ENCODE peak calls at places on chromosomes 4 and X, in four cellular contexts. M is brain microvascular endothelial cell, P is suprapubic skin, H is uterus. S is an unnamed sample.
A peak's percentile ranks its signal among the peaks of the same experiment; 100 is the strongest.

GRCh38 chr4:69531251-69531650 is 35.5 kb upstream of the UGT2B4 start:
- DNase-seq in M (no peak), P (no peak), H (no peak), S (no peak)

GRCh38 chr4:4860803-4861591 is 1.5 kb downstream of the MSX1 start:
- DNase-seq in M (peak; percentile 7), P (no peak), H (peak; percentile 37), S (no peak)

GRCh38 chr4:13541720-13542576 is 2.4 kb downstream of the NKX3-2 start:
- DNase-seq in M (no peak), P (no peak), H (no peak), S (peak; percentile 68)

GRCh38 chrX:75076429-75076828 is 79.7 kb downstream of the ABCB7 start:
- DNase-seq in M (no peak), P (no peak), H (no peak), S (no peak)

GRCh38 chrX:30992381-30992904 is 79.4 kb downstream of the FTHL17 start:
- DNase-seq in M (peak; percentile 4), P (no peak), H (no peak), S (no peak)

GRCh38 chrX:23062359-23062758 is 62.6 kb downstream of the DDX53 start:
- DNase-seq in M (no peak), P (no peak), H (no peak), S (no peak)

GRCh38 chr4:154618708-154619315 is 6.4 kb upstream of the FGG start:
- DNase-seq in M (peak; percentile 69), P (no peak), H (no peak), S (peak; percentile 76)

GRCh38 chr4:78057600-78058560 is 757 bp downstream of the FRAS1 start:
- DNase-seq in M (peak; percentile 14), P (peak; percentile 81), H (peak; percentile 24), S (peak; percentile 15)

GRCh38 chr4:153222790-153223417 is 18.7 kb downstream of the TRIM2 start:
- DNase-seq in M (no peak), P (peak; percentile 80), H (peak; percentile 41), S (no peak)

GRCh38 chrX:118345045-118345400 is 883 bp upstream of the WDR44 start:
- DNase-seq in M (no peak), P (no peak), H (no peak), S (no peak)

GRCh38 chr4:48141048-48141447 is 7.0 kb upstream of the TXK start:
- DNase-seq in M (no peak), P (no peak), H (no peak), S (no peak)

GRCh38 chr4:125572601-125573000 is 257.8 kb downstream of the FAT4 start:
- DNase-seq in M (peak; percentile 74), P (no peak), H (no peak), S (no peak)

GRCh38 chr4:6471303-6472007 is 959 bp downstream of the PPP2R2C start:
- DNase-seq in M (no peak), P (peak; percentile 78), H (no peak), S (peak; percentile 35)

GRCh38 chrX:110384490-110384889 is 25.8 kb downstream of the RTL9 start:
- DNase-seq in M (peak; percentile 48), P (no peak), H (no peak), S (no peak)

GRCh38 chr4:6546681-6547447 is 28.1 kb upstream of the MAN2B2 start:
- DNase-seq in M (peak; percentile 17), P (no peak), H (peak; percentile 34), S (peak; percentile 69)

GRCh38 chr4:84683065-84683464 is 100.1 kb downstream of the CDS1 start:
- DNase-seq in M (no peak), P (no peak), H (no peak), S (no peak)

GRCh38 chrX:323721-324628 is 5.4 kb upstream of the GTPBP6 start:
- DNase-seq in M (peak; percentile 48), P (peak; percentile 67), H (peak; percentile 57), S (peak; percentile 91)

GRCh38 chrX:103275947-103276567 is 493 bp downstream of the TCEAL5 start:
- DNase-seq in M (no peak), P (no peak), H (no peak), S (no peak)

GRCh38 chrX:47047989-47048388 is 30.3 kb upstream of the RGN start:
- DNase-seq in M (no peak), P (no peak), H (no peak), S (no peak)

GRCh38 chrX:134761788-134762187 is 103.5 kb upstream of the PLAC1 start:
- DNase-seq in M (no peak), P (no peak), H (no peak), S (no peak)
- TF ChIP-seq CTCF in M (peak; percentile 61), P (no peak), H (no peak), S (peak; percentile 46)

DNA sequence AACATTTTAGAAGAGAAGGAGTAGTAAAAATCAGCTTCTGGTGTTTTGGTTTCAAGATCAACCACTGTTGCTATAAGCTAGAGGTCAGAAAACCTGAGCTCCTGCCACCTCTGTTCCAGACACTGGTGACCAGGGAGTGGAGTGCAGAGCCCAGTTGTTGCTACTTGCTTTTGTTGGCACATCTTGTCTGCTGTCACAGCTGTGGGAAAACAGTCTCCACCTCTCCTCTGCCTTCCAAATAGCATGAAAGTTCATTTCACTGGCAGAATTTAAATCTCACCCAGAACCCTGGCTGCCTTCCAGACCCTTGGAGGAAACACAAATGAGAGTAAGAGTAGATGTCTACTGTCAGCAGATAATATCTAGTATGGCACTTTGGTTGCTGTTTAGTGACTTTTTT is 297.5 kb upstream of the KLF3 start:
- DNase-seq in M (peak; percentile 4), P (no peak), H (no peak), S (no peak)
- H3K27ac ChIP-seq in M (no peak overlapping the region), P (no peak overlapping the region), H (no peak overlapping the region), S (no peak overlapping the region)

GRCh38 chr4:114284629-114285028 is 305.2 kb upstream of the ARSJ start:
- DNase-seq in M (no peak), P (no peak), H (no peak), S (no peak)

GRCh38 chr4:114279066-114279465 is 299.6 kb upstream of the ARSJ start:
- DNase-seq in M (no peak), P (no peak), H (no peak), S (no peak)

GRCh38 chr4:114281561-114281960 is 302.1 kb upstream of the ARSJ start:
- DNase-seq in M (peak; percentile 73), P (no peak), H (no peak), S (no peak)

GRCh38 chr4:114286275-114286674 is 306.8 kb upstream of the ARSJ start:
- DNase-seq in M (peak; percentile 76), P (no peak), H (no peak), S (no peak)

GRCh38 chr4:114282937-114283336 is 303.5 kb upstream of the ARSJ start:
- DNase-seq in M (no peak), P (no peak), H (no peak), S (no peak)
- H3K4me3 ChIP-seq in M (no peak overlapping the region), P (no peak overlapping the region), H (no peak overlapping the region), S (no peak overlapping the region)

GRCh38 chr4:178577933-178578332 is 1135.7 kb upstream of the AGA start:
- DNase-seq in M (no peak), P (no peak), H (no peak), S (peak; percentile 18)
- TF ChIP-seq CTCF in M (peak; percentile 26), P (no peak), H (no peak), S (peak; percentile 37)

GRCh38 chrX:39679497-39680157 is 418.1 kb downstream of the BCOR start:
- DNase-seq in M (no peak), P (no peak), H (no peak), S (no peak)
- H3K27ac ChIP-seq in M (no peak overlapping the region), P (no peak overlapping the region), H (no peak overlapping the region), S (no peak overlapping the region)

DNA sequence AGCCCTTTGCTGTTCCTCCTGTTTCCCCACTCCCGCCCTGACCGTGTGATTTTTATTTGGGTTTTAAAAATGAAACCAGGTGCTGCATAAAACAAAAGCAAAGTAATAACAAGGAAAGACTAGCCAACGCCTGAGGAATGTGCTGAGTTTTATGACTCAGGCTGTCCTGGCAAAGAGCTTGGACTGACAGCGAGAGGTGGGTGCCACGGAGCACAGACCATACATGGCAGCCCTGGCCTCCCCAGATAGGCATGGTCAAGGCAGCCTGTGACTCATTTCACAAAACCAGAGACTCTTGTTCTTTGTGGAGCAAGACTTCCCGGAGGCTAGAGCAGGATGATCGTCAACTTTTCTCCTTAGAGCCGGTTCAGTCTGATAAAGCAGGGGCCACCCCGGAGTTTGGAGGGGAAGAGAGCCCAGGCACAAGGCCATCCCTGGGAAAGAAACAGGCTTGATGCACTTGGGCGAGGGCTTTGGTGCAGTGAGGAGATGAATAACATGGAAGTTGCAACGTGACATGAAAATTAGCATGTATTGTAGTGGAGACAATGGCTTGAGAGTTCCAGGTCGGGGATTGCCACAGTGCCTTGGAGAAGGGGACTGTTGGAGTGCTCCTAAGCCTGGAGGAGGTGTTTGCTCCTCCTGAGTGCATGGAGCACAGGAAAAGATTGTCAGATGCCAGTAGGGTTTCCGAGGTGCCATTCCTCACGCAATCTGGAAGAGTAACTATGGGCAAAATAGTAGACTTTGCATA is 54.8 kb downstream of the C4orf51 start:
- DNase-seq in M (peak; percentile 96), P (no peak), H (peak; percentile 91), S (no peak)
- H3K4me3 ChIP-seq in M (peak overlapping the region; percentile 29), P (peak overlapping the region; percentile 61), H (peak overlapping the region; percentile 1), S (no peak overlapping the region)

DNA sequence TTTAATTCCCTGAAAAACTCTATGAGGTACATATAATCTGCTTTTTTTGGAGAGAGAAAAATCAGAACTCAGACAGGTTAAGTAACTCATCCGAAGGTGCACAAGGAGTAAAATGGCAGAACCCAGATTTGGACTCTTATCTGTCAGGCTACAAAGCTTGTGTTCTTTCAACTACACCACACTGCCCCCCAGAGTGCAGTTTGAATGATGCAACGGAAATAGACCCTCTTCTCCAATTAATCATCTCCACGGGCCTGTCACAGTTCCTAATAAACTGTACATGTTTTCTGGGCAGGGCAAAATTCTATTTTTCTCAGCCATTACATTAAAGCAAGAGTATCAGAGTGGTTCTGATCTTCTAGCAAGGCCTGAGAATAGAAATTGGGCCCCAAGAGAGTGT is 35.3 kb upstream of the DCX start:
- DNase-seq in M (no peak), P (no peak), H (no peak), S (peak; percentile 64)
- TF ChIP-seq CTCF in M (peak; percentile 25), P (no peak), H (no peak), S (peak; percentile 60)

GRCh38 chrX:129346574-129346973 is 176.7 kb downstream of the SMARCA1 start:
- DNase-seq in M (no peak), P (no peak), H (no peak), S (no peak)
- H3K27ac ChIP-seq in M (no peak overlapping the region), P (no peak overlapping the region), H (no peak overlapping the region), S (no peak overlapping the region)

DNA sequence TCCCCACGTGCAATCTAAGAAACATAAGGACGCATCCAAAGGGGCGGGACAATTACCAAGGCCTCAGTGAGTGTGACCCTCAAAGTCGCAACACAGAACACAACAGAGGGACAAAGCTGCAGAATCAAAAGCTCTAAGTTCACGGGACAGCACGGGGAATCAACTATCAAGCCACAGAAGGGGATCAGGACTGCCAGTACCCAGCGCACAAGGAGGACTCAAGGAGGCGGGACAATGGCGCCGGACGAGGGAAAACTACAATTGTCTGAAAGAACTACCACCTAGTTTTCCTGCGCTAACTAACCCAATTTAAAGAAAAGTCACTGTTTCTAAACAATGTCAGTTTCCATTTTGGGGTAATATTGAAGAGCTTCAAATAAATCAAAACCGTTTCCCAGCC is 1.3 kb downstream of the FAM53A start:
- DNase-seq in M (no peak), P (no peak), H (no peak), S (no peak)
- H3K4me3 ChIP-seq in M (peak overlapping the region; percentile 57), P (peak overlapping the region; percentile 76), H (peak overlapping the region; percentile 91), S (no peak overlapping the region)

S was measured in WERI-Rb-1.